ENCODE peak calls at places on chromosomes 2 and 18, in ten cellular contexts. E, O, Z, W, S, I, M, U, G and X are unnamed samples.

GRCh38 chr2:70261501-70261900 is 3.6 kb downstream of the PCYOX1 start:
- DNase-seq in S (no peak), Z (no peak), G (no peak), M (no peak), I (no peak), W (no peak), O (no peak), U (no peak), E (no peak), X (no peak)

GRCh38 chr18:48542513-48543181 is 3.8 kb downstream of the CTIF start:
- DNase-seq in Z (no peak), M (no peak), G (peak), S (no peak), O (no peak), W (no peak), E (no peak), U (no peak), I (peak), X (no peak)

GRCh38 chr2:105592288-105592687 is 152.4 kb upstream of the NCK2 start:
- DNase-seq in I (peak), G (peak), S (no peak), O (no peak), W (no peak), U (no peak), M (no peak), E (no peak), Z (peak), X (no peak)

GRCh38 chr2:207796585-207797350 is 27.1 kb upstream of the FZD5 start:
- DNase-seq in E (peak), M (peak), S (no peak), O (no peak), I (no peak), G (peak), U (no peak), Z (peak), W (no peak), X (no peak)

GRCh38 chr2:147482111-147482510 is 362.7 kb upstream of the ACVR2A start:
- DNase-seq in W (no peak), O (no peak), Z (no peak), G (no peak), U (no peak), S (no peak), I (no peak), E (peak), M (no peak), X (no peak)

GRCh38 chr2:240819404-240820013 is 510 bp downstream of the KIF1A start:
- DNase-seq in G (peak), W (no peak), U (no peak), E (peak), M (no peak), O (no peak), I (peak), S (no peak), Z (no peak), X (peak)

GRCh38 chr18:63160172-63160995 is 159.2 kb downstream of the BCL2 start:
- DNase-seq in W (no peak), G (no peak), S (peak), Z (peak), O (no peak), E (no peak), I (no peak), U (no peak), M (no peak), X (no peak)

GRCh38 chr2:236971131-236971850 is 114.4 kb upstream of the COPS8 start:
- DNase-seq in I (peak), G (no peak), S (no peak), U (no peak), Z (peak), O (no peak), W (no peak), M (no peak), E (no peak), X (no peak)

GRCh38 chr2:72973566-72974435 is 56.5 kb downstream of the EMX1 start:
- DNase-seq in I (no peak), O (peak), S (no peak), G (peak), Z (peak), W (peak), U (no peak), E (peak), M (peak), X (peak)

GRCh38 chr2:230018153-230018552 is 50.6 kb downstream of the SLC16A14 start:
- DNase-seq in O (peak), E (no peak), M (no peak), I (no peak), W (no peak), G (no peak), S (no peak), Z (peak), U (no peak), X (no peak)

GRCh38 chr2:9473985-9474360 is 378 bp upstream of the IAH1 start:
- DNase-seq in I (peak), Z (peak), G (peak), M (peak), E (peak), U (peak), O (no peak), W (peak), S (no peak), X (peak)

GRCh38 chr2:135055182-135055786 is 3.2 kb downstream of the RAB3GAP1 start:
- DNase-seq in I (no peak), G (no peak), E (no peak), Z (peak), U (no peak), S (no peak), W (no peak), O (peak), M (no peak), X (no peak)

GRCh38 chr2:125169022-125169763 is 1144.1 kb downstream of the CNTNAP5 start:
- DNase-seq in Z (peak), I (no peak), U (no peak), M (no peak), O (no peak), E (no peak), S (no peak), G (no peak), W (no peak), X (no peak)

GRCh38 chr2:113977060-113977659 is 87.3 kb downstream of the ACTR3 start:
- DNase-seq in I (no peak), W (no peak), S (no peak), Z (no peak), G (no peak), M (peak), O (no peak), E (no peak), U (no peak), X (no peak)

GRCh38 chr2:176653856-176654443 is 384.7 kb downstream of the MTX2 start:
- DNase-seq in U (peak), E (peak), W (peak), O (peak), S (peak), I (peak), Z (peak), M (peak), G (peak), X (no peak)

GRCh38 chr2:36184848-36185247 is 170.7 kb upstream of the CRIM1 start:
- DNase-seq in S (no peak), G (no peak), O (no peak), Z (no peak), M (no peak), W (no peak), I (no peak), U (no peak), E (no peak), X (no peak)

GRCh38 chr2:7726989-7727388 is 809.8 kb downstream of the RNF144A start:
- DNase-seq in S (no peak), M (no peak), I (no peak), E (no peak), U (no peak), G (no peak), O (no peak), Z (no peak), W (no peak), X (no peak)

GRCh38 chr2:7722212-7722910 is 805.1 kb downstream of the RNF144A start:
- DNase-seq in I (no peak), U (no peak), S (peak), Z (no peak), G (no peak), E (no peak), M (no peak), O (no peak), W (no peak), X (no peak)

GRCh38 chr2:7725850-7726242 is 808.6 kb downstream of the RNF144A start:
- DNase-seq in G (no peak), M (no peak), E (no peak), S (no peak), I (no peak), W (no peak), O (no peak), U (no peak), Z (no peak), X (no peak)

GRCh38 chr2:7724336-7724735 is 807.1 kb downstream of the RNF144A start:
- DNase-seq in M (no peak), U (no peak), I (no peak), O (no peak), S (no peak), W (no peak), G (no peak), Z (no peak), E (peak), X (no peak)

DNA sequence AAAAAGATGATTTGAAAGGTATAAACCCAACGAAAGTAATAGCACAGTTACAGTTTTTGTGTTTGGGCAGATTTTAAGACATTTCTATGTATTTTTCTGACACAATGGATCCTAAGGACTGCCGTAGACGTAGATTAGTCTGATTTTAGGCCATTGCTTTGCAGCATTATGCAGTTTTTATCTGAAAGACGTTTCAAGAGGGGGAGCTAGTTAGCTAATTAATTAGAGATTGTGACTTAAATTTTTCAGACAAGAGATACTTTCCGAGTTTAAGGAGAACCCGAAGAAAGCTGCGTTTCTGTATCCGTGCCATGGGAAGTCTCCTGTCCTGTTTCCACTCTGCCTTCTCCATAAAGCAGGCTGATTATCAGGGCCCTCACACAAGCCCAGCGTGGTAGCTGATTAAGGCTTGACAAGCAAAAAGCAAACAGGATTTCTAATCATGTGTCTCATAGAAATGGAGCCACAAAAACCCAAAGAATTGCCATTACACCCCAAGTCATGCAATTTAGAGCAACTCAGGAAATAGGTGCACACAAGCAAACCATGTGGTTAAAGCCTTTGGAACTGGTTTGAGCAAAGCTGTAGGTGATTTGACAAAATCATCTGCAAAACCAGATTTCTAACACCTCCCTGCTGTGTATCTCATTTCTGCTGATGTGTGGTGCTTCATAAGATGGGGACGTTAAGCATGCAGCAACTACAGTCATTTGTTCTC is 808.1 kb downstream of the RNF144A start:
- DNase-seq in Z (peak), E (peak), U (no peak), W (no peak), G (no peak), M (no peak), I (no peak), S (no peak), O (no peak), X (no peak)
- TF ChIP-seq CTCF in Z (no peak), E (no peak), U (no peak), W (no peak), G (no peak), M (no peak), I (no peak), S (peak), O (peak), X (no peak)

GRCh38 chr2:85925216-85925671 is 36.5 kb upstream of the ST3GAL5 start:
- DNase-seq in G (no peak), U (no peak), Z (no peak), O (no peak), I (no peak), E (no peak), W (no peak), S (no peak), M (no peak), X (no peak)

GRCh38 chr2:85926931-85927527 is 38.2 kb upstream of the ST3GAL5 start:
- DNase-seq in W (no peak), S (no peak), Z (peak), M (no peak), G (no peak), U (no peak), E (no peak), O (no peak), I (peak), X (no peak)

GRCh38 chr2:85926526-85926925 is 37.7 kb upstream of the ST3GAL5 start:
- DNase-seq in W (no peak), O (no peak), E (no peak), M (no peak), I (peak), G (no peak), Z (no peak), U (no peak), S (no peak), X (no peak)

GRCh38 chr2:85922210-85922609 is 33.4 kb upstream of the ST3GAL5 start:
- DNase-seq in Z (no peak), M (no peak), W (no peak), U (no peak), O (no peak), S (no peak), I (no peak), E (no peak), G (no peak), X (no peak)

DNA sequence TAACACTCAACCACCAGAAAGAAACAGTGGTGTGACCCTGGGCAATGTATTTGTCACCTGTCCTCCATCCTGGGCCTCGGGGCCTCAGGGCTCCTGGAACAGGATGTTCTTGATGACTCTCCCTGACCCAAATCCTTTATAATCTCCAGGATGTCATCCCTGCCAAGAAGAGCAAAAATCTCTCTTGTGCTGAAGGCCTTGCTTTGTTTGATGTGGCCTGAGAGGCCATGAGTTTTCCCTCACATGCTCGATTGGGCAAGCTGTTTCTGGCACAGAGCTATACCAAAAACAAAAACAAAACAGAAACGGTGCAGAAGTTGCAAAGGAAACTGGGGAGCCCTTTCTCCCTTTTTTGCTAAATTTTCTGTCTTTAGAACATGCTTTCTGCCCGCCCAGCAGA is 35.7 kb upstream of the ST3GAL5 start:
- DNase-seq in U (no peak), E (no peak), O (peak), M (no peak), Z (peak), S (no peak), W (no peak), I (no peak), G (no peak), X (no peak)
- TF ChIP-seq CTCF in U (no peak), E (no peak), O (no peak), M (no peak), Z (no peak), S (no peak), W (no peak), I (no peak), G (no peak), X (no peak)

DNA sequence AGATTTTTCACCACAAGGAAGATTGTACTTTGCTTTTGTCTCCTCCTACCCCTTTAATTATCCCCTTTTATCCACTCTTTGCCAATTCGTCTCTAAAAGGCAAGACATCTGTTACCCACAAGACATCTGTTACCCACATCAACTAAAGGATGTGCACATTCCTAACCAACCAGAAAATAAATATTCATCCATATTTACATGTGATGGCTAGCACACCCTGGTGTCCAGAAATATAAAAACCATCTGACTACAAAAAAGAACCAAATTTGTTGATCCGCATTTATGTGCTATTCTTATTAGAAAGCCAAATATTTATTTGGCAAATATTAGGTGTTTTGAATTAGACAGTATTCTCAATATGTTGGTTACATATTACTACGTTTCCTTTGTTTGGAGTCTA is 35.7 kb downstream of the ACVR1C start:
- DNase-seq in Z (peak), O (peak), I (no peak), U (no peak), E (no peak), G (no peak), S (no peak), M (no peak), W (no peak), X (no peak)
- TF ChIP-seq CTCF in Z (peak), O (peak), I (no peak), U (peak), E (peak), G (no peak), S (no peak), M (no peak), W (peak), X (no peak)

DNA sequence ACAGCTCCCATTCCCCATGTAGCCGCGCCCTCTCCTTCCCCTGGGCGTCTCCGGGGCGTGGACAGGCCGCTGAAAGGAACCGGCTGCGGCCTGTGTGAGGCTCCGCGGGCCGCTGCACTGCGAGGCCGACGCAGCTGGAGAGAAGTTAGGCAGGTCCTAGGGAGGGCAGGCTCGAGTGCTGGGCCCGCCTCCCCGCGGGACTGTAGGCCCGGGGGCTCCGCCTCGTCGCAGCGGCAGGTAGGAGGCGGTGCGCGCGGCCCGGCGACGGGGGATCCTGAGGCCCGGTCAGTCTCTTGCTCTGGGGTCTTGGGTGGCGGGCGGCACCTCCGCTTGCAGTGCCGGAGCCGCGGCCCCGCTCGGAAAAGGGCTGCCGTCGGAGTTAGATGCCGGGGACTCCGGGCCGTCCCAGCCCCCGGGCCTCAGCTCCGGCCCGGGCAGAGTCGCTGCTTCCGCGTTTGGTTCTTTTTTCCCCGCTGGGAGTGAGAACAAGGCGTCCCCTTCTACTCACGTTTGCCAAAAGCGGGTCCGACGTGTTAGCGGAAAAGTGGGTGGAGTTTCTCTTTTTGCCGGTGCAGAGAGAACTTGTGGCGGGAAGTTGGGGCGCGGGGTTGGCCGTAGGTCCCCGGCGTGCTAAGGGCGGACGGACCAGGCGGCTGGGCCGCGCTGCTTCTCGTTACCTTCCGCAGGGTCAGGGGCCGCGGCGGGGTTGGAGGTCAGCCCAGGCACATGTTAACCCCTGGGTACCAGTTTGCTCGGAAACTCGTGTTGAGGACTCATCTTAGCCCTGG is at the start of gene VRK2:
- DNase-seq in S (peak), U (peak), W (peak), E (peak), O (peak), Z (peak), M (peak), I (peak), G (peak), X (peak)
- TF ChIP-seq CTCF in S (peak), U (peak), W (no peak), E (peak), O (peak), Z (no peak), M (peak), I (no peak), G (no peak), X (no peak)

GRCh38 chr18:67846422-67847098 is 330.0 kb upstream of the DSEL start:
- DNase-seq in G (no peak), M (no peak), U (no peak), Z (no peak), W (no peak), S (no peak), I (peak), O (no peak), E (no peak), X (no peak)
- TF ChIP-seq CTCF in G (no peak), M (no peak), U (no peak), Z (no peak), W (no peak), S (no peak), I (no peak), O (no peak), E (no peak), X (no peak)

DNA sequence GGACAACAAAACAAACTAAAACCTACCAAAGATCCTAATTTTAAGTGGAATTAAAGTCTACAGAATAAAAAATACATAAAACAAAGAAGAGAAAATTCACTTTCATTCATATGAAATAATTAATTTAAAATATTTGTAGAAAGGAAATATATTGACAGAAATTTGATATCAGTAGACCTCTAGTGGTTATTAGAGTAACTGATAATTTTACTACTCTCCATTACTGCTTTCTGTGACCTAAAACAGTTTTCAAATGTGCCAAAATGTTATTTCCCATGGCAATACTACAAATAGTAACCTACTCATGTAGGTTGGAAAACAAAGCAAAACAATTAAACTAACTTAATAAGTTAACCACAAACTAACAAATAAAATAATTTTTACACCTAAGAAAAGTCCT is 147.1 kb downstream of the NOL4 start:
- DNase-seq in U (no peak), Z (no peak), G (no peak), E (no peak), S (no peak), O (no peak), M (no peak), W (no peak), I (no peak), X (no peak)
- TF ChIP-seq CTCF in U (peak), Z (peak), G (peak), E (peak), S (no peak), O (peak), M (no peak), W (peak), I (no peak), X (no peak)

GRCh38 chr2:19667085-19667484 is 234.7 kb downstream of the TTC32 start:
- DNase-seq in U (no peak), O (peak), S (no peak), I (no peak), Z (peak), E (no peak), W (no peak), G (no peak), M (no peak), X (no peak)
- TF ChIP-seq CTCF in U (no peak), O (peak), S (no peak), I (no peak), Z (peak), E (peak), W (no peak), G (no peak), M (peak), X (no peak)

DNA sequence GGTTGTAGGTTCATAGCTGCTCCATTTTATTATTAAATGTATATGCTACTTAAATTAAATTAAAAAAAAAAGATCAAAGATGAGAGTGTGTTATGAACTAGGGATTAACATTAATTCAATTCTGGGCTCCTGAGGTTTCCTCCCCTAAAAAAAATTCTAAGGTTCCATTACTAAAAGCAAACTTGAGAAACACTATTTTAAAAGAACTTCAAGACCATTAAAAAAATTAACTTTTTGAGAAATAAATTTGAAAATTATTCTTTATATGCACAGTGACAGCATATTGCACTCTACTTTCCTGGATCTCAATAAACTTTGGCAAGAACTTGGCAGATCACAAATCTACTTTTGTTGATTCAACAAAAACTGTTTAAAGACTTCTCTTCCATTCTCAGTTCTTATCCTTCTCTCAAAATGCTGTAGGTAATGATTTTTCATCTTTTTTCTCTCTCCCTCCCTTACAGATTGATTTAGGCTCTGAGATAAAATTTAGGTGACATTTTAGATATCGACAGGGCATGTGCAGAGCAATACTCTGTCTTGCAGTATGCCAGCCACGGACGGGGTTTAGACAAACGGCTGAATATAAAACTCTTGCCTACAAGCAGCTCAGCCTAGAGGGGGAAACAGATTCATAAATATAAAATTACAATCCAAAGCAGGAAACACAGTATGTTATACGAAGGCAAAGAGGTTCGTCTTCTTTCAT is 581 bp upstream of the MARS2 start:
- DNase-seq in Z (no peak), O (no peak), G (no peak), W (no peak), U (no peak), I (no peak), M (no peak), S (no peak), E (no peak), X (no peak)
- TF ChIP-seq CTCF in Z (no peak), O (no peak), G (no peak), W (no peak), U (no peak), I (no peak), M (no peak), S (no peak), E (no peak), X (no peak)